ENCODE peak calls at places on chromosome 2, in six cellular contexts. A, Z, F, U, I and R are unnamed samples.

GRCh38 chr2:85681354-85681728 is 12.8 kb upstream of the GNLY start:
- DNase-seq in A (no peak), F (peak), U (no peak), I (no peak), Z (no peak), R (no peak)

GRCh38 chr2:193502363-193503035 is 1307.8 kb upstream of the TMEFF2 start:
- DNase-seq in Z (no peak), I (no peak), F (no peak), A (no peak), U (no peak), R (no peak)

GRCh38 chr2:108414256-108414876 is 34.6 kb upstream of the GCC2 start:
- DNase-seq in A (no peak), Z (no peak), F (no peak), I (no peak), U (no peak), R (peak)

GRCh38 chr2:240873805-240874714 is 5.4 kb downstream of the AGXT start:
- DNase-seq in F (peak), Z (no peak), A (peak), U (no peak), I (no peak), R (no peak)

GRCh38 chr2:119678021-119678656 is 862 bp upstream of the TMEM177 start:
- DNase-seq in I (no peak), A (no peak), Z (no peak), F (no peak), U (no peak), R (no peak)

GRCh38 chr2:20615046-20615465 is 35.8 kb downstream of the HS1BP3 start:
- DNase-seq in I (no peak), F (peak), A (peak), Z (no peak), U (no peak), R (no peak)

GRCh38 chr2:231568785-231569435 is 23.8 kb upstream of the TEX44 start:
- DNase-seq in I (no peak), A (no peak), Z (no peak), U (no peak), F (no peak), R (no peak)

GRCh38 chr2:24330161-24330560 is 30.2 kb downstream of the ITSN2 start:
- DNase-seq in Z (no peak), I (no peak), U (no peak), A (no peak), F (no peak), R (no peak)

GRCh38 chr2:98508690-98509054 is 64.0 kb downstream of the INPP4A start:
- DNase-seq in A (peak), U (peak), I (peak), F (peak), Z (peak), R (peak)

GRCh38 chr2:183149489-183149888 is 25.2 kb downstream of the NUP35 start:
- DNase-seq in A (no peak), Z (peak), I (peak), F (no peak), U (peak), R (no peak)

GRCh38 chr2:122707224-122707824 is 951.9 kb downstream of the TSN start:
- DNase-seq in F (no peak), I (no peak), A (no peak), Z (no peak), U (no peak), R (no peak)

GRCh38 chr2:128734521-128735295 is 416.0 kb upstream of the HS6ST1 start:
- DNase-seq in U (no peak), I (no peak), A (peak), Z (no peak), F (no peak), R (no peak)

GRCh38 chr2:44946681-44947360 is 5.3 kb downstream of the SIX3 start:
- DNase-seq in F (no peak), Z (no peak), U (no peak), I (no peak), A (peak), R (no peak)

GRCh38 chr2:78351208-78351607 is 674.3 kb upstream of the REG3G start:
- DNase-seq in U (no peak), F (no peak), I (no peak), A (no peak), Z (no peak), R (peak)

GRCh38 chr2:233476651-233477547 is 89.7 kb downstream of the USP40 start:
- DNase-seq in F (no peak), A (no peak), I (no peak), Z (no peak), U (no peak), R (no peak)

GRCh38 chr2:7203056-7203467 is 285.9 kb downstream of the RNF144A start:
- DNase-seq in F (peak), I (peak), Z (peak), A (no peak), U (peak), R (peak)

GRCh38 chr2:68977453-68977852 is 3.0 kb downstream of the GKN1 start:
- DNase-seq in F (no peak), Z (no peak), U (no peak), I (no peak), A (no peak), R (no peak)

GRCh38 chr2:218017211-218018053 is 14.6 kb upstream of the TNS1 start:
- DNase-seq in F (no peak), U (no peak), I (no peak), Z (no peak), A (peak), R (no peak)

GRCh38 chr2:76512421-76512820 is 801.7 kb upstream of the GCFC2 start:
- DNase-seq in A (no peak), I (no peak), Z (no peak), F (no peak), U (no peak), R (no peak)

GRCh38 chr2:54541995-54542394 is 85.9 kb downstream of the SPTBN1 start:
- DNase-seq in A (no peak), Z (no peak), I (no peak), F (no peak), U (no peak), R (no peak)

GRCh38 chr2:54538537-54538936 is 82.4 kb downstream of the SPTBN1 start:
- DNase-seq in U (no peak), Z (no peak), F (no peak), I (no peak), A (no peak), R (no peak)

GRCh38 chr2:54536720-54537119 is 80.6 kb downstream of the SPTBN1 start:
- DNase-seq in Z (no peak), A (no peak), F (no peak), U (no peak), I (no peak), R (no peak)

GRCh38 chr2:54540194-54540593 is 84.1 kb downstream of the SPTBN1 start:
- DNase-seq in Z (no peak), F (no peak), I (no peak), U (no peak), A (no peak), R (no peak)

DNA sequence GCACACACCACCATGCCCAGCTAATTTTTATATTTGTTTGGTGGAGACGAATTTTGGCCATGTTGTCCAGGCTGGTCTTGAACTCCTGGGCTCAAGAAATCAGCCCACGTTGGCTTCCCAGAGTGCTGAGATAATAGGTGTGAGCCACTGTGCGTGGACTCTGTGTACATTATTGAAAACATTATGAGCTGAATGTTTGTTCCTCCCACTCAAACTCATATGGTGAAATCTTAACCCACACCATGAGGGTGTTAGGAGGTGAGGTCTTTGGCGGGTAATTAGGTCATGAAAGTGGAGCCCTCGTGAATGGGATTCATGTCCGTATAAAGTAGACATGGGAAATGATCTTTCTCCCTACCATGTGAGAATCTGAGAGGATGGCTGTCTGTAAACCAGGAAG is 83.6 kb downstream of the SPTBN1 start:
- DNase-seq in I (no peak), F (no peak), U (no peak), A (no peak), Z (no peak), R (no peak)
- H3K4me3 ChIP-seq in I (no peak), F (no peak), U (no peak), A (no peak), Z (no peak), R (no peak)

GRCh38 chr2:162840598-162841246 is 2.2 kb upstream of the KCNH7 start:
- DNase-seq in A (no peak), I (peak), Z (peak), U (peak), F (no peak), R (peak)
- H3K4me3 ChIP-seq in A (no peak), I (no peak), Z (no peak), U (no peak), F (no peak), R (no peak)

GRCh38 chr2:3610415-3610814 is 15.5 kb downstream of the COLEC11 start:
- DNase-seq in A (peak), F (no peak), U (no peak), Z (no peak), I (no peak), R (no peak)
- H3K4me3 ChIP-seq in A (no peak), F (no peak), U (no peak), Z (no peak), I (no peak), R (no peak)

GRCh38 chr2:165193178-165193777 is 10.6 kb downstream of the SCN3A start:
- DNase-seq in Z (no peak), A (no peak), F (no peak), U (no peak), I (no peak), R (no peak)
- H3K4me3 ChIP-seq in Z (no peak), A (no peak), F (no peak), U (no peak), I (no peak), R (no peak)